ENCODE peak calls at places on chromosomes 3 and 15, in seven cellular contexts. One of them, this sample, is unnamed.

GRCh38 chr15:73856458-73857192 is 16.7 kb upstream of the TBC1D21 start:
- DNase-seq in dermis blood vessel endothelial cell: no peak
- DNase-seq in fibroblast of lung: no peak
- DNase-seq in stimulated activated CD4-positive, alpha-beta T cell treated with anti-CD3 and anti-CD28 coated beads, Interleukin-1b, Interleukin-23, amount 100 ng/mL, for 1 hour: no peak
- DNase-seq in Peyer's patch: no peak
- DNase-seq in AG08396: no peak
- DNase-seq in NCI-H1092 treated with DMSO at 0.1 percent for 48 hours: peak; percentile 34
- DNase-seq in this sample: no peak

GRCh38 chr3:99783009-99783573 is 34.6 kb upstream of the CMSS1 start:
- DNase-seq in dermis blood vessel endothelial cell: no peak
- DNase-seq in fibroblast of lung: peak; percentile 96
- DNase-seq in stimulated activated CD4-positive, alpha-beta T cell treated with anti-CD3 and anti-CD28 coated beads, Interleukin-1b, Interleukin-23, amount 100 ng/mL, for 1 hour: no peak
- DNase-seq in Peyer's patch: no peak
- DNase-seq in AG08396: peak; percentile 76
- DNase-seq in NCI-H1092 treated with DMSO at 0.1 percent for 48 hours: no peak
- DNase-seq in this sample: peak; percentile 80

GRCh38 chr3:52402101-52402521 is 42.8 kb downstream of the SEMA3G start:
- DNase-seq in dermis blood vessel endothelial cell: no peak
- DNase-seq in fibroblast of lung: no peak
- DNase-seq in stimulated activated CD4-positive, alpha-beta T cell treated with anti-CD3 and anti-CD28 coated beads, Interleukin-1b, Interleukin-23, amount 100 ng/mL, for 1 hour: no peak
- DNase-seq in Peyer's patch: no peak
- DNase-seq in AG08396: no peak
- DNase-seq in NCI-H1092 treated with DMSO at 0.1 percent for 48 hours: no peak
- DNase-seq in this sample: no peak

GRCh38 chr3:37579181-37579580 is 282.5 kb upstream of the CTDSPL start:
- DNase-seq in dermis blood vessel endothelial cell: no peak
- DNase-seq in fibroblast of lung: no peak
- DNase-seq in stimulated activated CD4-positive, alpha-beta T cell treated with anti-CD3 and anti-CD28 coated beads, Interleukin-1b, Interleukin-23, amount 100 ng/mL, for 1 hour: no peak
- DNase-seq in Peyer's patch: no peak
- DNase-seq in AG08396: no peak
- DNase-seq in NCI-H1092 treated with DMSO at 0.1 percent for 48 hours: no peak
- DNase-seq in this sample: no peak

GRCh38 chr3:25962255-25962654 is 172.4 kb downstream of the OXSM start:
- DNase-seq in dermis blood vessel endothelial cell: no peak
- DNase-seq in fibroblast of lung: no peak
- DNase-seq in stimulated activated CD4-positive, alpha-beta T cell treated with anti-CD3 and anti-CD28 coated beads, Interleukin-1b, Interleukin-23, amount 100 ng/mL, for 1 hour: no peak
- DNase-seq in Peyer's patch: no peak
- DNase-seq in AG08396: no peak
- DNase-seq in NCI-H1092 treated with DMSO at 0.1 percent for 48 hours: no peak
- DNase-seq in this sample: no peak

GRCh38 chr15:66603301-66604179 is 37.7 kb upstream of the LCTL start:
- DNase-seq in dermis blood vessel endothelial cell: peak; percentile 82
- DNase-seq in fibroblast of lung: peak; percentile 47
- DNase-seq in stimulated activated CD4-positive, alpha-beta T cell treated with anti-CD3 and anti-CD28 coated beads, Interleukin-1b, Interleukin-23, amount 100 ng/mL, for 1 hour: peak; percentile 47
- DNase-seq in Peyer's patch: peak; percentile 37
- DNase-seq in AG08396: peak; percentile 82
- DNase-seq in NCI-H1092 treated with DMSO at 0.1 percent for 48 hours: peak; percentile 5
- DNase-seq in this sample: peak; percentile 66

GRCh38 chr3:116770815-116771450 is 61.4 kb downstream of the TUSC7 start:
- DNase-seq in dermis blood vessel endothelial cell: peak; percentile 86
- DNase-seq in fibroblast of lung: peak; percentile 68
- DNase-seq in stimulated activated CD4-positive, alpha-beta T cell treated with anti-CD3 and anti-CD28 coated beads, Interleukin-1b, Interleukin-23, amount 100 ng/mL, for 1 hour: no peak
- DNase-seq in Peyer's patch: peak; percentile 21
- DNase-seq in AG08396: peak; percentile 68
- DNase-seq in NCI-H1092 treated with DMSO at 0.1 percent for 48 hours: peak; percentile 79
- DNase-seq in this sample: peak; percentile 81

GRCh38 chr15:98127612-98128011 is 167.1 kb downstream of the ARRDC4 start:
- DNase-seq in dermis blood vessel endothelial cell: no peak
- DNase-seq in fibroblast of lung: no peak
- DNase-seq in stimulated activated CD4-positive, alpha-beta T cell treated with anti-CD3 and anti-CD28 coated beads, Interleukin-1b, Interleukin-23, amount 100 ng/mL, for 1 hour: no peak
- DNase-seq in Peyer's patch: no peak
- DNase-seq in AG08396: no peak
- DNase-seq in NCI-H1092 treated with DMSO at 0.1 percent for 48 hours: no peak
- DNase-seq in this sample: no peak

GRCh38 chr15:90949979-90950675 is 4.6 kb upstream of the RCCD1 start:
- DNase-seq in dermis blood vessel endothelial cell: no peak
- DNase-seq in fibroblast of lung: no peak
- DNase-seq in stimulated activated CD4-positive, alpha-beta T cell treated with anti-CD3 and anti-CD28 coated beads, Interleukin-1b, Interleukin-23, amount 100 ng/mL, for 1 hour: no peak
- DNase-seq in Peyer's patch: no peak
- DNase-seq in AG08396: no peak
- DNase-seq in NCI-H1092 treated with DMSO at 0.1 percent for 48 hours: no peak
- DNase-seq in this sample: no peak

GRCh38 chr3:71752911-71753715 is 542 bp upstream of the GPR27 start:
- DNase-seq in dermis blood vessel endothelial cell: no peak
- DNase-seq in fibroblast of lung: no peak
- DNase-seq in stimulated activated CD4-positive, alpha-beta T cell treated with anti-CD3 and anti-CD28 coated beads, Interleukin-1b, Interleukin-23, amount 100 ng/mL, for 1 hour: no peak
- DNase-seq in Peyer's patch: no peak
- DNase-seq in AG08396: no peak
- DNase-seq in NCI-H1092 treated with DMSO at 0.1 percent for 48 hours: no peak
- DNase-seq in this sample: no peak

GRCh38 chr3:42516443-42516842 is 14.0 kb downstream of the VIPR1 start:
- DNase-seq in dermis blood vessel endothelial cell: no peak
- DNase-seq in fibroblast of lung: no peak
- DNase-seq in stimulated activated CD4-positive, alpha-beta T cell treated with anti-CD3 and anti-CD28 coated beads, Interleukin-1b, Interleukin-23, amount 100 ng/mL, for 1 hour: no peak
- DNase-seq in Peyer's patch: no peak
- DNase-seq in AG08396: no peak
- DNase-seq in NCI-H1092 treated with DMSO at 0.1 percent for 48 hours: no peak
- DNase-seq in this sample: no peak

GRCh38 chr3:74353039-74353438 is 261.4 kb downstream of the CNTN3 start:
- DNase-seq in dermis blood vessel endothelial cell: no peak
- DNase-seq in fibroblast of lung: no peak
- DNase-seq in stimulated activated CD4-positive, alpha-beta T cell treated with anti-CD3 and anti-CD28 coated beads, Interleukin-1b, Interleukin-23, amount 100 ng/mL, for 1 hour: no peak
- DNase-seq in Peyer's patch: no peak
- DNase-seq in AG08396: no peak
- DNase-seq in NCI-H1092 treated with DMSO at 0.1 percent for 48 hours: no peak
- DNase-seq in this sample: no peak

GRCh38 chr15:42140383-42141070 is 15.9 kb downstream of the PLA2G4F start:
- DNase-seq in dermis blood vessel endothelial cell: no peak
- DNase-seq in fibroblast of lung: no peak
- DNase-seq in stimulated activated CD4-positive, alpha-beta T cell treated with anti-CD3 and anti-CD28 coated beads, Interleukin-1b, Interleukin-23, amount 100 ng/mL, for 1 hour: no peak
- DNase-seq in Peyer's patch: no peak
- DNase-seq in AG08396: no peak
- DNase-seq in NCI-H1092 treated with DMSO at 0.1 percent for 48 hours: no peak
- DNase-seq in this sample: no peak

GRCh38 chr3:52477076-52477895 is 17.9 kb upstream of the STAB1 start:
- DNase-seq in dermis blood vessel endothelial cell: no peak
- DNase-seq in fibroblast of lung: no peak
- DNase-seq in stimulated activated CD4-positive, alpha-beta T cell treated with anti-CD3 and anti-CD28 coated beads, Interleukin-1b, Interleukin-23, amount 100 ng/mL, for 1 hour: no peak
- DNase-seq in Peyer's patch: no peak
- DNase-seq in AG08396: no peak
- DNase-seq in NCI-H1092 treated with DMSO at 0.1 percent for 48 hours: no peak
- DNase-seq in this sample: no peak

GRCh38 chr3:188244395-188244861 is 90.5 kb downstream of the LPP start:
- DNase-seq in dermis blood vessel endothelial cell: no peak
- DNase-seq in fibroblast of lung: peak; percentile 83
- DNase-seq in stimulated activated CD4-positive, alpha-beta T cell treated with anti-CD3 and anti-CD28 coated beads, Interleukin-1b, Interleukin-23, amount 100 ng/mL, for 1 hour: no peak
- DNase-seq in Peyer's patch: no peak
- DNase-seq in AG08396: no peak
- DNase-seq in NCI-H1092 treated with DMSO at 0.1 percent for 48 hours: no peak
- DNase-seq in this sample: peak; percentile 77

GRCh38 chr15:78087944-78088772 is 4.2 kb upstream of the SH2D7 start:
- DNase-seq in dermis blood vessel endothelial cell: no peak
- DNase-seq in fibroblast of lung: no peak
- DNase-seq in stimulated activated CD4-positive, alpha-beta T cell treated with anti-CD3 and anti-CD28 coated beads, Interleukin-1b, Interleukin-23, amount 100 ng/mL, for 1 hour: no peak
- DNase-seq in Peyer's patch: peak; percentile 39
- DNase-seq in AG08396: no peak
- DNase-seq in NCI-H1092 treated with DMSO at 0.1 percent for 48 hours: no peak
- DNase-seq in this sample: peak; percentile 32

GRCh38 chr3:26963356-26963742 is 340.8 kb downstream of the LRRC3B start:
- DNase-seq in dermis blood vessel endothelial cell: no peak
- DNase-seq in fibroblast of lung: no peak
- DNase-seq in stimulated activated CD4-positive, alpha-beta T cell treated with anti-CD3 and anti-CD28 coated beads, Interleukin-1b, Interleukin-23, amount 100 ng/mL, for 1 hour: no peak
- DNase-seq in Peyer's patch: no peak
- DNase-seq in AG08396: no peak
- DNase-seq in NCI-H1092 treated with DMSO at 0.1 percent for 48 hours: no peak
- DNase-seq in this sample: no peak

GRCh38 chr15:29674661-29675533 is 147.4 kb downstream of the TJP1 start:
- DNase-seq in dermis blood vessel endothelial cell: peak; percentile 45
- DNase-seq in fibroblast of lung: peak; percentile 71
- DNase-seq in stimulated activated CD4-positive, alpha-beta T cell treated with anti-CD3 and anti-CD28 coated beads, Interleukin-1b, Interleukin-23, amount 100 ng/mL, for 1 hour: no peak
- DNase-seq in Peyer's patch: no peak
- DNase-seq in AG08396: peak; percentile 85
- DNase-seq in NCI-H1092 treated with DMSO at 0.1 percent for 48 hours: peak; percentile 20
- DNase-seq in this sample: peak; percentile 54

GRCh38 chr3:189652042-189652441 is 20.9 kb downstream of the TP63 start:
- DNase-seq in dermis blood vessel endothelial cell: peak; percentile 57
- DNase-seq in fibroblast of lung: no peak
- DNase-seq in stimulated activated CD4-positive, alpha-beta T cell treated with anti-CD3 and anti-CD28 coated beads, Interleukin-1b, Interleukin-23, amount 100 ng/mL, for 1 hour: no peak
- DNase-seq in Peyer's patch: no peak
- DNase-seq in AG08396: no peak
- DNase-seq in NCI-H1092 treated with DMSO at 0.1 percent for 48 hours: no peak
- DNase-seq in this sample: peak; percentile 23

GRCh38 chr3:193782280-193782654 is 189.3 kb downstream of the OPA1 start:
- DNase-seq in dermis blood vessel endothelial cell: peak; percentile 60
- DNase-seq in fibroblast of lung: peak; percentile 84
- DNase-seq in stimulated activated CD4-positive, alpha-beta T cell treated with anti-CD3 and anti-CD28 coated beads, Interleukin-1b, Interleukin-23, amount 100 ng/mL, for 1 hour: no peak
- DNase-seq in Peyer's patch: no peak
- DNase-seq in AG08396: no peak
- DNase-seq in NCI-H1092 treated with DMSO at 0.1 percent for 48 hours: no peak
- DNase-seq in this sample: peak; percentile 44

GRCh38 chr3:127016461-127016860 is 33.5 kb downstream of the PLXNA1 start:
- DNase-seq in dermis blood vessel endothelial cell: no peak
- DNase-seq in fibroblast of lung: no peak
- DNase-seq in stimulated activated CD4-positive, alpha-beta T cell treated with anti-CD3 and anti-CD28 coated beads, Interleukin-1b, Interleukin-23, amount 100 ng/mL, for 1 hour: no peak
- DNase-seq in Peyer's patch: no peak
- DNase-seq in AG08396: no peak
- DNase-seq in NCI-H1092 treated with DMSO at 0.1 percent for 48 hours: no peak
- DNase-seq in this sample: no peak

GRCh38 chr3:62149962-62150361 is 223.4 kb downstream of the FEZF2 start:
- DNase-seq in dermis blood vessel endothelial cell: no peak
- DNase-seq in fibroblast of lung: peak; percentile 67
- DNase-seq in stimulated activated CD4-positive, alpha-beta T cell treated with anti-CD3 and anti-CD28 coated beads, Interleukin-1b, Interleukin-23, amount 100 ng/mL, for 1 hour: no peak
- DNase-seq in Peyer's patch: no peak
- DNase-seq in AG08396: peak; percentile 29
- DNase-seq in NCI-H1092 treated with DMSO at 0.1 percent for 48 hours: no peak
- DNase-seq in this sample: peak; percentile 46

GRCh38 chr3:122077293-122078234 is 22.4 kb downstream of the CD86 start:
- DNase-seq in dermis blood vessel endothelial cell: no peak
- DNase-seq in fibroblast of lung: no peak
- DNase-seq in stimulated activated CD4-positive, alpha-beta T cell treated with anti-CD3 and anti-CD28 coated beads, Interleukin-1b, Interleukin-23, amount 100 ng/mL, for 1 hour: no peak
- DNase-seq in Peyer's patch: peak; percentile 55
- DNase-seq in AG08396: no peak
- DNase-seq in NCI-H1092 treated with DMSO at 0.1 percent for 48 hours: no peak
- DNase-seq in this sample: no peak

GRCh38 chr3:192745150-192745549 is 17.8 kb upstream of the FGF12 start:
- DNase-seq in dermis blood vessel endothelial cell: no peak
- DNase-seq in fibroblast of lung: no peak
- DNase-seq in stimulated activated CD4-positive, alpha-beta T cell treated with anti-CD3 and anti-CD28 coated beads, Interleukin-1b, Interleukin-23, amount 100 ng/mL, for 1 hour: no peak
- DNase-seq in Peyer's patch: no peak
- DNase-seq in AG08396: no peak
- DNase-seq in NCI-H1092 treated with DMSO at 0.1 percent for 48 hours: no peak
- DNase-seq in this sample: no peak

GRCh38 chr15:32856753-32857152 is 138.9 kb downstream of the GREM1 start:
- DNase-seq in dermis blood vessel endothelial cell: no peak
- DNase-seq in fibroblast of lung: peak; percentile 96
- DNase-seq in stimulated activated CD4-positive, alpha-beta T cell treated with anti-CD3 and anti-CD28 coated beads, Interleukin-1b, Interleukin-23, amount 100 ng/mL, for 1 hour: no peak
- DNase-seq in Peyer's patch: no peak
- DNase-seq in AG08396: no peak
- DNase-seq in NCI-H1092 treated with DMSO at 0.1 percent for 48 hours: no peak
- DNase-seq in this sample: peak; percentile 61

GRCh38 chr3:100106094-100106493 is 8.2 kb downstream of the FILIP1L start:
- DNase-seq in dermis blood vessel endothelial cell: no peak
- DNase-seq in fibroblast of lung: no peak
- DNase-seq in stimulated activated CD4-positive, alpha-beta T cell treated with anti-CD3 and anti-CD28 coated beads, Interleukin-1b, Interleukin-23, amount 100 ng/mL, for 1 hour: no peak
- DNase-seq in Peyer's patch: no peak
- DNase-seq in AG08396: no peak
- DNase-seq in NCI-H1092 treated with DMSO at 0.1 percent for 48 hours: peak; percentile 18
- DNase-seq in this sample: no peak

GRCh38 chr3:158770254-158771017 is 31.4 kb upstream of the MFSD1 start:
- DNase-seq in dermis blood vessel endothelial cell: peak; percentile 17
- DNase-seq in fibroblast of lung: peak; percentile 90
- DNase-seq in stimulated activated CD4-positive, alpha-beta T cell treated with anti-CD3 and anti-CD28 coated beads, Interleukin-1b, Interleukin-23, amount 100 ng/mL, for 1 hour: no peak
- DNase-seq in Peyer's patch: no peak
- DNase-seq in AG08396: peak; percentile 60
- DNase-seq in NCI-H1092 treated with DMSO at 0.1 percent for 48 hours: no peak
- DNase-seq in this sample: peak; percentile 77

GRCh38 chr3:32045091-32045964 is 61.1 kb upstream of the GPD1L start:
- DNase-seq in dermis blood vessel endothelial cell: peak; percentile 43
- DNase-seq in fibroblast of lung: peak; percentile 74
- DNase-seq in stimulated activated CD4-positive, alpha-beta T cell treated with anti-CD3 and anti-CD28 coated beads, Interleukin-1b, Interleukin-23, amount 100 ng/mL, for 1 hour: no peak
- DNase-seq in Peyer's patch: no peak
- DNase-seq in AG08396: peak; percentile 23
- DNase-seq in NCI-H1092 treated with DMSO at 0.1 percent for 48 hours: peak; percentile 76
- DNase-seq in this sample: peak; percentile 70

GRCh38 chr3:171184372-171184771 is 157.9 kb upstream of the SLC2A2 start:
- DNase-seq in dermis blood vessel endothelial cell: no peak
- DNase-seq in fibroblast of lung: no peak
- DNase-seq in stimulated activated CD4-positive, alpha-beta T cell treated with anti-CD3 and anti-CD28 coated beads, Interleukin-1b, Interleukin-23, amount 100 ng/mL, for 1 hour: no peak
- DNase-seq in Peyer's patch: no peak
- DNase-seq in AG08396: no peak
- DNase-seq in NCI-H1092 treated with DMSO at 0.1 percent for 48 hours: no peak
- DNase-seq in this sample: no peak

GRCh38 chr3:66450389-66451022 is 50.3 kb downstream of the LRIG1 start:
- DNase-seq in dermis blood vessel endothelial cell: peak; percentile 68
- DNase-seq in fibroblast of lung: peak; percentile 81
- DNase-seq in stimulated activated CD4-positive, alpha-beta T cell treated with anti-CD3 and anti-CD28 coated beads, Interleukin-1b, Interleukin-23, amount 100 ng/mL, for 1 hour: no peak
- DNase-seq in Peyer's patch: no peak
- DNase-seq in AG08396: peak; percentile 41
- DNase-seq in NCI-H1092 treated with DMSO at 0.1 percent for 48 hours: peak; percentile 68
- DNase-seq in this sample: no peak

GRCh38 chr15:39591896-39592315 is 11.0 kb downstream of the THBS1 start:
- DNase-seq in dermis blood vessel endothelial cell: peak; percentile 60
- DNase-seq in fibroblast of lung: no peak
- DNase-seq in stimulated activated CD4-positive, alpha-beta T cell treated with anti-CD3 and anti-CD28 coated beads, Interleukin-1b, Interleukin-23, amount 100 ng/mL, for 1 hour: no peak
- DNase-seq in Peyer's patch: no peak
- DNase-seq in AG08396: no peak
- DNase-seq in NCI-H1092 treated with DMSO at 0.1 percent for 48 hours: no peak
- DNase-seq in this sample: peak; percentile 37

GRCh38 chr3:113157408-113157980 is 53.9 kb upstream of the BOC start:
- DNase-seq in dermis blood vessel endothelial cell: no peak
- DNase-seq in fibroblast of lung: peak; percentile 79
- DNase-seq in stimulated activated CD4-positive, alpha-beta T cell treated with anti-CD3 and anti-CD28 coated beads, Interleukin-1b, Interleukin-23, amount 100 ng/mL, for 1 hour: no peak
- DNase-seq in Peyer's patch: no peak
- DNase-seq in AG08396: no peak
- DNase-seq in NCI-H1092 treated with DMSO at 0.1 percent for 48 hours: no peak
- DNase-seq in this sample: peak; percentile 67

GRCh38 chr15:99326235-99326634 is 75.0 kb downstream of the LRRC28 start:
- DNase-seq in dermis blood vessel endothelial cell: no peak
- DNase-seq in fibroblast of lung: no peak
- DNase-seq in stimulated activated CD4-positive, alpha-beta T cell treated with anti-CD3 and anti-CD28 coated beads, Interleukin-1b, Interleukin-23, amount 100 ng/mL, for 1 hour: no peak
- DNase-seq in Peyer's patch: no peak
- DNase-seq in AG08396: no peak
- DNase-seq in NCI-H1092 treated with DMSO at 0.1 percent for 48 hours: no peak
- DNase-seq in this sample: no peak

GRCh38 chr15:33425149-33425548 is 114.4 kb downstream of the RYR3 start:
- DNase-seq in dermis blood vessel endothelial cell: no peak
- DNase-seq in fibroblast of lung: peak; percentile 50
- DNase-seq in stimulated activated CD4-positive, alpha-beta T cell treated with anti-CD3 and anti-CD28 coated beads, Interleukin-1b, Interleukin-23, amount 100 ng/mL, for 1 hour: no peak
- DNase-seq in Peyer's patch: no peak
- DNase-seq in AG08396: no peak
- DNase-seq in NCI-H1092 treated with DMSO at 0.1 percent for 48 hours: no peak
- DNase-seq in this sample: no peak